ENCODE peak calls at places on chromosomes 7 and 10, in five cellular contexts. W is spleen; G is CD8-positive, alpha-beta memory T cell; P is PC-9; I is hepatocyte. A is an unnamed sample.

GRCh38 chr10:48476279-48476982 is 128.4 kb downstream of the ARHGAP22 start:
- DNase-seq in I (no peak), W (no peak), P (no peak), G (no peak), A (no peak)

GRCh38 chr7:25481891-25482290 is 253.6 kb upstream of the NPVF start:
- DNase-seq in W (no peak), I (peak; percentile 32), G (no peak), P (no peak), A (no peak)

GRCh38 chr7:87420173-87420572 is 55.3 kb downstream of the ABCB4 start:
- DNase-seq in P (no peak), I (no peak), W (no peak), G (no peak), A (no peak)

GRCh38 chr10:71486465-71487114 is 89.9 kb downstream of the CDH23 start:
- DNase-seq in I (peak; percentile 71), G (no peak), W (peak; percentile 80), P (no peak), A (no peak)

GRCh38 chr7:77415822-77416620 is at the start of gene GSAP:
- DNase-seq in G (peak; percentile 71), P (no peak), W (peak; percentile 94), I (peak; percentile 76), A (peak; percentile 88)

GRCh38 chr10:48287417-48288391 is 13.2 kb upstream of the FRMPD2 start:
- DNase-seq in P (peak; percentile 94), I (peak; percentile 34), W (no peak), G (no peak), A (no peak)

GRCh38 chr10:53957401-53957800 is 843.6 kb downstream of the PCDH15 start:
- DNase-seq in P (no peak), I (no peak), G (no peak), W (no peak), A (no peak)

GRCh38 chr7:77428777-77429231 is 12.7 kb upstream of the GSAP start:
- DNase-seq in I (no peak), W (no peak), G (no peak), P (no peak), A (no peak)

GRCh38 chr7:141700848-141701371 is 1.1 kb downstream of the DENND11 start:
- DNase-seq in W (peak; percentile 81), I (no peak), G (no peak), P (no peak), A (no peak)

GRCh38 chr7:3959364-3959763 is 658.3 kb downstream of the SDK1 start:
- DNase-seq in G (no peak), I (no peak), P (no peak), W (no peak), A (no peak)

GRCh38 chr10:91672021-91672608 is 39.2 kb upstream of the PPP1R3C start:
- DNase-seq in G (no peak), W (no peak), P (no peak), I (peak; percentile 17), A (no peak)

GRCh38 chr7:147249956-147250355 is 1133.4 kb downstream of the CNTNAP2 start:
- DNase-seq in P (no peak), I (no peak), W (no peak), G (no peak), A (no peak)

GRCh38 chr10:79273603-79274002 is 73.7 kb upstream of the PPIF start:
- DNase-seq in I (no peak), W (no peak), G (no peak), P (no peak), A (no peak)

GRCh38 chr10:119284679-119285096 is 77.3 kb downstream of the GRK5 start:
- DNase-seq in W (peak; percentile 66), P (no peak), I (no peak), G (no peak), A (no peak)

GRCh38 chr7:95723583-95724180 is 48.7 kb upstream of the DYNC1I1 start:
- DNase-seq in W (no peak), I (peak; percentile 75), P (no peak), G (no peak), A (no peak)

GRCh38 chr10:53547364-53547763 is 774.8 kb upstream of the MBL2 start:
- DNase-seq in W (no peak), G (no peak), P (no peak), I (no peak), A (no peak)

GRCh38 chr7:47649901-47650300 is 68.0 kb upstream of the TNS3 start:
- DNase-seq in G (no peak), W (no peak), P (no peak), I (no peak), A (no peak)

GRCh38 chr7:101559586-101559985 is 69.5 kb downstream of the MYL10 start:
- DNase-seq in P (no peak), W (no peak), I (no peak), G (peak; percentile 15), A (peak; percentile 14)

GRCh38 chr7:44787041-44787440 is 9.4 kb upstream of the PPIA start:
- DNase-seq in W (peak; percentile 66), G (no peak), I (no peak), P (no peak), A (no peak)

GRCh38 chr7:116025098-116025809 is 5.3 kb downstream of the TFEC start:
- DNase-seq in P (no peak), W (no peak), G (no peak), I (peak; percentile 16), A (no peak)

GRCh38 chr10:514137-514671 is 175.3 kb downstream of the DIP2C start:
- DNase-seq in G (no peak), P (no peak), W (peak; percentile 65), I (no peak), A (peak; percentile 46)

GRCh38 chr10:110772454-110773025 is 99.2 kb upstream of the PDCD4 start:
- DNase-seq in G (no peak), I (no peak), P (no peak), W (no peak), A (no peak)

GRCh38 chr10:58502956-58503355 is 9.7 kb upstream of the BICC1 start:
- DNase-seq in P (no peak), W (no peak), I (no peak), G (no peak), A (no peak)

GRCh38 chr10:117248700-117249465 is 8.0 kb downstream of the SLC18A2 start:
- DNase-seq in I (no peak), W (no peak), P (no peak), G (no peak), A (no peak)

GRCh38 chr7:115191506-115191905 is 269.6 kb downstream of the MDFIC start:
- DNase-seq in G (no peak), P (no peak), I (no peak), W (no peak), A (no peak)

GRCh38 chr7:157944051-157944450 is 607.2 kb downstream of the DNAJB6 start:
- DNase-seq in W (no peak), P (no peak), G (no peak), I (no peak), A (no peak)

GRCh38 chr7:56483153-56483552 is 366.9 kb upstream of the NUPR2 start:
- DNase-seq in I (no peak), G (no peak), W (no peak), P (no peak), A (no peak)

GRCh38 chr7:105853931-105854419 is 22.4 kb downstream of the ATXN7L1 start:
- DNase-seq in G (no peak), I (peak; percentile 35), W (no peak), P (no peak), A (no peak)

GRCh38 chr7:105846404-105846803 is 30.0 kb downstream of the ATXN7L1 start:
- DNase-seq in G (no peak), P (no peak), I (no peak), W (no peak), A (no peak)

GRCh38 chr7:105854516-105854915 is 21.9 kb downstream of the ATXN7L1 start:
- DNase-seq in I (no peak), W (no peak), P (no peak), G (no peak), A (no peak)

GRCh38 chr7:105851064-105851463 is 25.3 kb downstream of the ATXN7L1 start:
- DNase-seq in I (no peak), W (no peak), P (no peak), G (no peak), A (no peak)

DNA sequence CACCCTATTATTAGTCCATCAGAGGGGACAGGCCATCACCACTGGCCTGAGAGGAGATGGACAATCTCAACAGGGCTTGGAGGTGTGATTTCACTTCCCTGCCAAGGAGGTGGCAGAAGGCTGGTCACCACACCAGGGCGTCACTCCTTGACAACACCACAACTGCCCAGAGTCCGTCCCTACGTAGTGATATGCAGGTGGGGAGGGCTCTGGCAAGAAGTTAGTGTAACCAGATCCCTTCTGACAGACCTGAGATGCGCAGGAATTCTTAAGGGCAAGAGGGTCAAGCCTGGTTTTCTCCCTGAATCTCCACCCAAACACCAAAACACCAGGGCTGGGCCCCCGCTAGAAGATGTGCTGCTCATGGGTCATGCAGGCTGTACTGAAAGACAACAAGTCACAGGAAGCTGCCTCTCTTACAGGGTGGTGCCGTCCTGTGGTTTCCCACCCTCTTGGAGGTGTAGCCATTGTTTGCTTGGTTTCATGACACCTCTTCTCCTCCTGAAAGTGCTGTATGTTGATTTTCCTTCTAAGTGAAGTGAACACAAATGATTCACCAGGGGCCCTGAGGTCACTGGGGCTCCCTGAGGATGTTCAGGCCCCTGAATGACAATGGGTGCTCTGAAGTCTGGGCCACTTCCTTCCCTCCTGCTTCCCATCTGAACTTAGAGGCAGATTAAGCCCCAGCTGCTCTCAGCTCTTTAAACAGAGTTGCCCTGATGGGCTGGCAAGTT is 27.1 kb downstream of the ATXN7L1 start:
- DNase-seq in G (peak; percentile 86), W (no peak), P (peak; percentile 83), I (no peak), A (no peak)
- H3K4me3 ChIP-seq in G (peak overlapping the region; percentile 25), W (no peak overlapping the region), P (no peak overlapping the region), I (no peak overlapping the region), A (no peak overlapping the region)

DNA sequence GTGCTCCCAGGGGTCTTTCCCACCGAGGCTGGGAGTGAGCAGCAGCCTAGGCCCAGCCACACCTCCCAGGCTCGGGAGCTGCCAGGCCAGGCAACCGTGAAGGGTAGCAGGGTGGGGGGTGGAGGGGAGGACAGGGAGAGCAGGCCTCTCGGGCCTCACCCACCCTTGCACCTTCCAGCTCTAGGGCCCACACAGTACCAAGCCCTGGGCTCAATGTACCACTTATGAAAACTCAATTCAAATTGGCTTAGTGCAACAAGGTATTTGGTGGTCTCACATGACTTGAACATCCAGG is 127.4 kb downstream of the FAM53B start:
- DNase-seq in I (no peak), P (no peak), G (no peak), W (no peak), A (no peak)
- H3K4me1 ChIP-seq in I (no peaks in the 10 kb centered on the region), P (peaks cover 23% of the 10 kb centered on the region), G (peaks cover 41% of the 10 kb centered on the region), W (peaks cover 92% of the 10 kb centered on the region), A (peaks cover 5% of the 10 kb centered on the region)

GRCh38 chr10:131909014-131909808 is 8.4 kb downstream of the PPP2R2D start:
- DNase-seq in W (peak; percentile 42), I (no peak), P (no peak), G (no peak), A (peak; percentile 35)
- H3K4me3 ChIP-seq in W (no peak overlapping the region), I (no peak overlapping the region), P (no peak overlapping the region), G (peak overlapping the region; percentile 33), A (no peak overlapping the region)

DNA sequence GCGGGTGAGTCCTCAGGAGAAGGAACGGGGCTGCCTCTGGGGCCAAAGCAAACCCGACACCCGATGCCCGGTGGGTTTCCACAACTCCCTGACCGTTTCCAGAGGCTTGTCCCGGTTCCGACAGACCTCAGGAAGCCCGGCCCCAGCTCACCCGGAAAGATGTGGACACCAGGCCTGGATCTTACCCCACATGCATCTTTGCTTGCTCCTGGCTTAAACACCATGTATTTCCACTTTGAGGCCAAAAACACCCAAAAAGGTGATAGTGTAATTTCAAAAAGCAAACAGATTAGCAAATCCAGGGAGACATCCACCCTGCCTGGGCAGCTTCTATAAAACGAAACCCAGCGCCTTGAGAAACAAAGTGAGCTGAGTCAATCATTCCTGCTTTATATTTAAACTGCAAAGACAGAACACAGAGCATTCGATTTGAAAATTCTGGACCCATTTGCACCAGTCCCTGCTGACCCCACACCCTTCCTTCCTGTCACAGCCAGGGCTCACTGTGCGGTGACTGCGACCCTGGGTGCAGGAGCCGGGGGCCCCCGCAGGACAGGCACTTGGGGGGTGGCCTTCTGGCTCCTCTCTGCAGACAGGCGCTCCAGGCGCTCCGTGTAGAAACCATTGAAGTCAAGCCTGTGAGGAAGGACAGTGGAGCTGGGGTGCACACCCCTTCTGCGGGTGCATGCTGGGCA is 2.7 kb upstream of the ADAM8 start:
- DNase-seq in W (peak; percentile 87), P (no peak), I (no peak), G (no peak), A (no peak)
- H3K4me1 ChIP-seq in W (peaks cover 59% of the 10 kb centered on the region), P (peaks cover 49% of the 10 kb centered on the region), I (peaks cover 42% of the 10 kb centered on the region), G (peaks cover 45% of the 10 kb centered on the region), A (no peaks in the 10 kb centered on the region)